ENCODE peak calls at places on chromosomes 13 and 19, in six cellular contexts. J is aorta; Y is cardiac muscle cell; R is Peyer's patch; T is tibial artery; C is CD8-positive, alpha-beta memory T cell. M is an unnamed sample.

GRCh38 chr13:21086929-21087328 is 25.5 kb upstream of the LATS2 start:
- DNase-seq in R (no peak), T (no peak), J (no peak), Y (no peak), C (no peak), M (no peak)

GRCh38 chr13:20128459-20128927 is 32.4 kb downstream of the GJA3 start:
- DNase-seq in T (no peak), C (no peak), Y (no peak), R (no peak), J (no peak), M (peak; percentile 76)

GRCh38 chr13:45325806-45326205 is 15.2 kb downstream of the TPT1 start:
- DNase-seq in Y (peak; percentile 84), C (no peak), J (no peak), R (no peak), T (peak; percentile 85), M (no peak)

GRCh38 chr19:10158071-10158470 is 36.7 kb downstream of the DNMT1 start:
- DNase-seq in J (no peak), R (no peak), T (no peak), Y (no peak), C (no peak), M (no peak)

GRCh38 chr19:39196860-39197562 is at the start of gene NCCRP1:
- DNase-seq in J (no peak), R (no peak), T (no peak), C (no peak), Y (no peak), M (no peak)

GRCh38 chr19:18698321-18699167 is 15.1 kb downstream of the CRTC1 start:
- DNase-seq in C (no peak), T (no peak), R (no peak), Y (no peak), J (no peak), M (no peak)

GRCh38 chr13:25744176-25744575 is 307.6 kb downstream of the SHISA2 start:
- DNase-seq in C (no peak), R (no peak), J (no peak), T (no peak), Y (peak; percentile 17), M (no peak)

GRCh38 chr13:99996177-99996705 is 14.7 kb downstream of the ZIC2 start:
- DNase-seq in J (no peak), Y (no peak), C (no peak), R (no peak), T (no peak), M (no peak)

GRCh38 chr19:35552534-35553384 is 7.3 kb downstream of the TMEM147 start:
- DNase-seq in J (no peak), C (no peak), R (no peak), T (no peak), Y (no peak), M (no peak)
- H3K27ac ChIP-seq in J (no peak overlapping the region), C (no peak overlapping the region), R (no peak overlapping the region), T (no peak overlapping the region), Y (no peak overlapping the region), M (no peak overlapping the region)

DNA sequence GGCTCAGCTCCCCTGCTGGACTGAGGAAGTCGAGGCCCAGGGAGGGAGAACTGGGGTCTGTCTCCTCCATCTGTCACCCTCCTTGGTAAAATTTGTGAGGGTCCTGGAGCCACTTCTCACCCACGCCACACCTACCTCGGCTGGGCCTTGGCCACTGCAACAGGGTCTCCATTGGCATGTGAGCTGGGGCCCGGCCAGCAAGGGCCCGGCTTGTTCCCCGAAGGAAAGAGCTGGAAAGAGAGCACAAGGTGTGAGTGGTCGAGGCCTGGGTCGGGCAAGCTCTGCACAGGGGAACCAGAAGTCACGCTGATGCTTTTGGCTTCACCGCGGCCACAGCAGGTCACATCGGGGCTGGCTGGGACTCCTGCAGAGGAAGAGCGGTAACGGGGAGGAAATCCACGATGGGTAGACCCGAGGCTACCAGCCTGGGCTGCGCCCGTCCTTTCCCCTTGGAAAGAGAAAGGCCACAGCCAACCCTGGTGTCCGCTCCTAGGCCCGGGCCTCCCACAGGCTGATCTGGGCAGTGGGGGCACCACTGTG is 9.0 kb downstream of the NANOS3 start:
- DNase-seq in C (no peak), Y (no peak), R (no peak), J (no peak), T (no peak), M (no peak)
- H3K4me1 ChIP-seq in C (peaks cover 62% of the 10 kb centered on the region), Y (peaks cover 14% of the 10 kb centered on the region), R (peaks cover 10% of the 10 kb centered on the region), J (no peaks in the 10 kb centered on the region), T (no peaks in the 10 kb centered on the region), M (peaks cover 11% of the 10 kb centered on the region)

GRCh38 chr13:77584111-77584510 is 48.6 kb downstream of the SCEL start:
- DNase-seq in C (no peak), J (no peak), R (no peak), Y (no peak), T (no peak), M (no peak)
- H3K27ac ChIP-seq in C (no peak overlapping the region), J (no peak overlapping the region), R (no peak overlapping the region), Y (no peak overlapping the region), T (no peak overlapping the region), M (no peak overlapping the region)

GRCh38 chr19:45158503-45159026 is 2.2 kb downstream of the NKPD1 start:
- DNase-seq in C (no peak), J (no peak), Y (no peak), T (no peak), R (no peak), M (no peak)
- H3K4me1 ChIP-seq in C (peaks cover 6% of the 10 kb centered on the region), J (no peaks in the 10 kb centered on the region), Y (no peaks in the 10 kb centered on the region), T (peaks cover 2% of the 10 kb centered on the region), R (no peaks in the 10 kb centered on the region), M (peaks cover 6% of the 10 kb centered on the region)

GRCh38 chr13:44274838-44275237 is 98.8 kb upstream of the SERP2 start:
- DNase-seq in R (no peak), J (no peak), T (no peak), Y (no peak), C (peak; percentile 54), M (no peak)

GRCh38 chr13:44273991-44274810 is 99.4 kb upstream of the SERP2 start:
- DNase-seq in Y (peak; percentile 52), R (no peak), J (no peak), C (no peak), T (no peak), M (no peak)

GRCh38 chr13:44278164-44278563 is 95.5 kb upstream of the SERP2 start:
- DNase-seq in J (no peak), Y (no peak), C (no peak), T (no peak), R (no peak), M (no peak)

GRCh38 chr13:44277459-44277858 is 96.2 kb upstream of the SERP2 start:
- DNase-seq in J (no peak), Y (no peak), C (no peak), R (no peak), T (no peak), M (no peak)

GRCh38 chr13:44276061-44276460 is 97.6 kb upstream of the SERP2 start:
- DNase-seq in J (no peak), T (no peak), R (peak; percentile 32), C (no peak), Y (no peak), M (no peak)
- H3K27ac ChIP-seq in J (no peak overlapping the region), T (peak overlapping the region; percentile 83), R (no peak overlapping the region), C (no peak overlapping the region), Y (no peak overlapping the region), M (no peak overlapping the region)